ENCODE peak calls at places on chromosomes 4 and X, in seven cellular contexts. H is sigmoid colon, Q is AG09309, S is left ventricle myocardium inferior, Z is bronchial epithelial cell, O is HL-60, D is astrocyte of the spinal cord. W is an unnamed sample.

GRCh38 chrX:103393487-103393886 is 17.1 kb downstream of the BEX3 start:
- DNase-seq in S (no peak), Z (no peak), O (no peak), D (no peak), Q (no peak), H (no peak), W (no peak)

GRCh38 chrX:153214934-153215333 is 35.9 kb downstream of the MAGEA1 start:
- DNase-seq in Z (no peak), D (no peak), Q (no peak), S (no peak), O (no peak), H (no peak), W (no peak)

GRCh38 chr4:42454755-42455154 is 57.5 kb downstream of the SHISA3 start:
- DNase-seq in D (no peak), H (no peak), Z (peak; percentile 58), S (no peak), O (no peak), Q (no peak), W (no peak)

GRCh38 chr4:16767861-16768260 is 130.6 kb downstream of the LDB2 start:
- DNase-seq in H (no peak), S (no peak), O (no peak), D (no peak), Z (no peak), Q (no peak), W (no peak)

GRCh38 chr4:4980818-4981217 is 38.4 kb downstream of the CYTL1 start:
- DNase-seq in O (no peak), H (no peak), S (no peak), D (no peak), Z (no peak), Q (no peak), W (no peak)

GRCh38 chrX:141787655-141788054 is 50.5 kb upstream of the MAGEC3 start:
- DNase-seq in H (no peak), S (no peak), O (no peak), Z (no peak), Q (no peak), D (no peak), W (no peak)

GRCh38 chrX:7972586-7972985 is 45.4 kb upstream of the PNPLA4 start:
- DNase-seq in H (no peak), O (no peak), Z (no peak), D (no peak), Q (no peak), S (no peak), W (no peak)

GRCh38 chr4:164997324-164997723 is 19.9 kb upstream of the TRIM61 start:
- DNase-seq in S (no peak), O (no peak), H (no peak), Z (no peak), D (no peak), Q (no peak), W (no peak)

GRCh38 chr4:121057466-121057911 is 14.8 kb downstream of the NDNF start:
- DNase-seq in D (no peak), H (no peak), Q (no peak), Z (no peak), S (no peak), O (no peak), W (no peak)

GRCh38 chr4:131137196-131137595 is 2011.9 kb upstream of the PCDH10 start:
- DNase-seq in Q (no peak), H (no peak), Z (no peak), S (no peak), O (no peak), D (no peak), W (no peak)

GRCh38 chr4:182533948-182534347 is 290.7 kb downstream of the TENM3 start:
- DNase-seq in Z (peak; percentile 88), H (no peak), D (peak; percentile 28), O (no peak), S (no peak), Q (no peak), W (no peak)

GRCh38 chrX:114581528-114582263 is 2.2 kb upstream of the HTR2C start:
- DNase-seq in D (no peak), Q (no peak), S (no peak), O (no peak), H (no peak), Z (no peak), W (no peak)

GRCh38 chrX:22345884-22346283 is 73.2 kb downstream of the CBLL2 start:
- DNase-seq in D (peak; percentile 55), Z (peak; percentile 12), S (no peak), H (no peak), Q (no peak), O (no peak), W (no peak)

GRCh38 chr4:141636077-141636770 is at the start of gene IL15:
- DNase-seq in Q (no peak), S (peak; percentile 67), Z (peak; percentile 29), O (no peak), D (peak; percentile 77), H (peak; percentile 79), W (no peak)

GRCh38 chrX:123807825-123808416 is 51.9 kb upstream of the XIAP start:
- DNase-seq in Q (peak; percentile 51), S (no peak), H (no peak), Z (no peak), D (peak; percentile 20), O (no peak), W (no peak)

GRCh38 chr4:89001647-89002518 is 55.1 kb downstream of the FAM13A start:
- DNase-seq in Z (peak; percentile 35), H (no peak), D (no peak), S (no peak), Q (no peak), O (no peak), W (no peak)

GRCh38 chr4:107876096-107876495 is 51.4 kb downstream of the SGMS2 start:
- DNase-seq in Z (no peak), O (peak; percentile 46), D (no peak), Q (no peak), S (no peak), H (no peak), W (no peak)

GRCh38 chr4:94595880-94596483 is 144.2 kb downstream of the PDLIM5 start:
- DNase-seq in D (peak; percentile 72), O (no peak), H (no peak), Z (peak; percentile 60), Q (no peak), S (no peak), W (no peak)

GRCh38 chrX:117274943-117275342 is 812.2 kb upstream of the CT83 start:
- DNase-seq in Z (no peak), D (no peak), H (no peak), O (no peak), S (no peak), Q (no peak), W (no peak)

GRCh38 chrX:129777218-129777768 is 2.5 kb upstream of the SASH3 start:
- DNase-seq in S (peak; percentile 31), Z (peak; percentile 10), D (no peak), H (no peak), O (peak; percentile 82), Q (no peak), W (no peak)

GRCh38 chrX:96566856-96567255 is 117.8 kb upstream of the DIAPH2 start:
- DNase-seq in Z (no peak), D (no peak), Q (no peak), S (no peak), O (no peak), H (no peak), W (no peak)

GRCh38 chrX:32448320-32448719 is 763.0 kb downstream of the DMD start:
- DNase-seq in S (no peak), O (peak; percentile 62), D (no peak), Q (no peak), Z (peak; percentile 0), H (no peak), W (no peak)

GRCh38 chr4:106704253-106704870 is 331.8 kb downstream of the DKK2 start:
- DNase-seq in Z (peak; percentile 61), Q (no peak), D (no peak), H (no peak), S (no peak), O (no peak), W (no peak)

GRCh38 chr4:185587444-185588161 is 52.3 kb upstream of the PDLIM3 start:
- DNase-seq in H (no peak), Z (no peak), S (no peak), Q (no peak), O (no peak), D (no peak), W (no peak)

DNA sequence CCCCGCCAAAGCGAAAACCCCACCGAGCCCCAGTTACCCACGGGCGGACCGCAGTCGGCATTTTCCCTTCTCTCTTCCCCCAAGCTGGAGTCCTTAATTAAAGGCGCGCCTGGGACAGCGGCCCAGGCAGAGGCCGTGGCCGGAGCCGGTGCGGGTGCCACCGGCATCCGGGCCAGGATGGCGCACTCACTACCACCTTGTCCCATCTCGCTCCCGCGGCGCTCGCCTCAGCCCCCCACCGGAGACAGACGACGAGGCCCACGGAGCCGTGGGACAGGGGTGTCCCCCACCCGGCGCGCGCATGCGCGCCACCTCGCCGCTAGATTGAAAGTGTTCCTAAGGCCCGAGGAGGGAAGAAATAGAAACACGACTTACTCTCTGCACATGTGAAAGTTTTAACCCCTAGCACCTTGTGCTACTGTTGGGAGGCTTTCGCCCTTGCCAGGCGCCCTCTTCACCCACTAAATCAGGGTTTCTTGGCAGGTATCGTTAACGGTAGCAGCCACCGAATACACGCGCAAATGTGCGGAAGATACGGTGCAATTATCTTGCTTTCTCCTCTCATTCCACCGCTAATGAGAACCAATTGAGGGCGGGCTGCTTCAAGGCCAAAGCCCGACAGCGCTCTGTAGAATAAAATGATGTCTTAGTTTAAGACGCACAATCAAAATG is 64.3 kb upstream of the CCDC160 start:
- DNase-seq in S (peak; percentile 22), Z (no peak), Q (no peak), D (peak; percentile 23), H (no peak), O (no peak), W (no peak)
- H3K4me3 ChIP-seq in S (peak overlapping the region; percentile 68), Z (peak overlapping the region; percentile 30), Q (peak overlapping the region; percentile 28), D (peak overlapping the region; percentile 35), H (peak overlapping the region; percentile 53), O (peak overlapping the region; percentile 24), W (peak overlapping the region; percentile 40)

GRCh38 chr4:80266902-80267380 is 477 bp downstream of the FGF5 start:
- DNase-seq in O (peak; percentile 44), D (peak; percentile 59), S (no peak), H (no peak), Z (peak; percentile 35), Q (no peak), W (no peak)
- TF ChIP-seq CTCF in O (no peak), D (no peak), S (no peak), H (no peak), Z (no peak), Q (no peak), W (no peak)

DNA sequence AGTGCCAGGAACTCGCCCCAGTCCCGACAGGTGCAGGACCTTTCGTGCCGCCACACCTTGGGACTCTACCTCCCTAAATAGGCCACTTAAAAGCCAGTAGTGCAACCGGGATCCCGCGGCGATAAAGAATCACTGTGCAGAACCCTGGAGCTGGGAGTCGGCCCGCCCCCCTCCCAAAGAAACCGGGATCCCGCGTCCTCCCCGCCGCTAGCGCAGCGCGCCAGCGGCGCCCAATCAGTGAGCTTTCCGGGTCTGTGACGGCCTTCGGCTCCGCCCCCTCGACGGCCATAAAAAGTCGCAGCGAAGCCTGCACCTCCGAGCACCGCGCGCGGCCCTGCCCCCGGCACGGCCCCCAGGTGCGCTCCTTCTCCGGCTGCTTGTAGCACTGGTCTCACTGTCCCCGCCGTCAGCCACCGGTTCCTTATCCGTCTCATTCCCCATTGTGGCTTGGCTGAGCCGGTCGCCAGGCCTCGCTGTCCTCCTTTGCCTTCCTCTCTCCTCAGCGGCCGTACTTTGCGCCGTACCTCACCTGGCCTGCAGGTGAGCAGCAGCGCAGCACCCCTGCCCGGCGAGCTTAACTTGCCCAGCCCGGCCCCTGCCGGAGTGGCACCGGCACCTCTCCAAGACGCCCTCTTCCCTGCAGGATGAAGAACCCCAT is at the start of gene LRAT:
- DNase-seq in O (no peak), H (peak; percentile 73), Q (no peak), S (peak; percentile 21), Z (peak; percentile 48), D (peak; percentile 18), W (no peak)
- H3K4me3 ChIP-seq in O (no peak within 1 kb of the TSS), H (peak within 1 kb of the TSS; percentile 62), Q (no peak within 1 kb of the TSS), S (peak within 1 kb of the TSS; percentile 59), Z (peak within 1 kb of the TSS; percentile 67), D (peak within 1 kb of the TSS; percentile 41), W (peak within 1 kb of the TSS; percentile 6)

GRCh38 chr4:77031544-77031943 is 44.2 kb downstream of the CCNI start:
- DNase-seq in H (no peak), S (no peak), O (no peak), D (no peak), Q (no peak), Z (no peak), W (no peak)
- TF ChIP-seq CTCF in H (no peak), S (no peak), O (no peak), D (no peak), Q (no peak), Z (no peak), W (no peak)